ENCODE peak calls at places on chromosomes 5 and 9, in nine cellular contexts. One of them, this sample, is unnamed.
A peak's percentile ranks its signal among the peaks of the same experiment; 100 is the strongest.

GRCh38 chr5:129094924-129095797 is 612 bp downstream of the ISOC1 start:
- DNase-seq in B cell: no peak
- DNase-seq in activated T-cell treated with anti-CD3 and anti-CD28 coated beads, Interleukin-2, amount 50 U/mL, for 72 hours: peak; percentile 63
- DNase-seq in fibroblast of mammary gland: peak; percentile 25
- DNase-seq in CD4-positive, alpha-beta T cell: peak; percentile 54
- DNase-seq in kidney: peak; percentile 92
- DNase-seq in NCI-H1417: peak; percentile 82
- DNase-seq in NCI-H1092: no peak
- DNase-seq in H54: peak; percentile 10
- DNase-seq in this sample: no peak

GRCh38 chr5:111806753-111807152 is 49.8 kb upstream of the NREP start:
- DNase-seq in B cell: no peak
- DNase-seq in activated T-cell treated with anti-CD3 and anti-CD28 coated beads, Interleukin-2, amount 50 U/mL, for 72 hours: no peak
- DNase-seq in fibroblast of mammary gland: no peak
- DNase-seq in CD4-positive, alpha-beta T cell: no peak
- DNase-seq in kidney: no peak
- DNase-seq in NCI-H1417: no peak
- DNase-seq in NCI-H1092: no peak
- DNase-seq in H54: no peak
- DNase-seq in this sample: no peak

GRCh38 chr5:83368835-83369234 is 102.7 kb upstream of the VCAN start:
- DNase-seq in B cell: no peak
- DNase-seq in activated T-cell treated with anti-CD3 and anti-CD28 coated beads, Interleukin-2, amount 50 U/mL, for 72 hours: no peak
- DNase-seq in fibroblast of mammary gland: peak; percentile 55
- DNase-seq in CD4-positive, alpha-beta T cell: no peak
- DNase-seq in kidney: no peak
- DNase-seq in NCI-H1417: no peak
- DNase-seq in NCI-H1092: no peak
- DNase-seq in H54: no peak
- DNase-seq in this sample: no peak

GRCh38 chr5:106964102-106964501 is 706.6 kb downstream of the EFNA5 start:
- DNase-seq in B cell: no peak
- DNase-seq in activated T-cell treated with anti-CD3 and anti-CD28 coated beads, Interleukin-2, amount 50 U/mL, for 72 hours: no peak
- DNase-seq in fibroblast of mammary gland: no peak
- DNase-seq in CD4-positive, alpha-beta T cell: no peak
- DNase-seq in kidney: no peak
- DNase-seq in NCI-H1417: no peak
- DNase-seq in NCI-H1092: no peak
- DNase-seq in H54: no peak
- DNase-seq in this sample: no peak

GRCh38 chr5:14286574-14287399 is 143.6 kb downstream of the TRIO start:
- DNase-seq in B cell: peak; percentile 70
- DNase-seq in activated T-cell treated with anti-CD3 and anti-CD28 coated beads, Interleukin-2, amount 50 U/mL, for 72 hours: no peak
- DNase-seq in fibroblast of mammary gland: no peak
- DNase-seq in CD4-positive, alpha-beta T cell: no peak
- DNase-seq in kidney: no peak
- DNase-seq in NCI-H1417: no peak
- DNase-seq in NCI-H1092: no peak
- DNase-seq in H54: no peak
- DNase-seq in this sample: no peak

GRCh38 chr5:73218552-73219171 is 45.7 kb downstream of the TMEM174 start:
- DNase-seq in B cell: no peak
- DNase-seq in activated T-cell treated with anti-CD3 and anti-CD28 coated beads, Interleukin-2, amount 50 U/mL, for 72 hours: no peak
- DNase-seq in fibroblast of mammary gland: peak; percentile 57
- DNase-seq in CD4-positive, alpha-beta T cell: no peak
- DNase-seq in kidney: no peak
- DNase-seq in NCI-H1417: peak; percentile 13
- DNase-seq in NCI-H1092: no peak
- DNase-seq in H54: peak; percentile 43
- DNase-seq in this sample: no peak

GRCh38 chr5:123549256-123549904 is 37.4 kb downstream of the CSNK1G3 start:
- DNase-seq in B cell: peak; percentile 80
- DNase-seq in activated T-cell treated with anti-CD3 and anti-CD28 coated beads, Interleukin-2, amount 50 U/mL, for 72 hours: peak; percentile 67
- DNase-seq in fibroblast of mammary gland: no peak
- DNase-seq in CD4-positive, alpha-beta T cell: peak; percentile 35
- DNase-seq in kidney: no peak
- DNase-seq in NCI-H1417: no peak
- DNase-seq in NCI-H1092: no peak
- DNase-seq in H54: no peak
- DNase-seq in this sample: no peak

GRCh38 chr9:134791009-134791408 is 89.6 kb upstream of the FCN2 start:
- DNase-seq in B cell: no peak
- DNase-seq in activated T-cell treated with anti-CD3 and anti-CD28 coated beads, Interleukin-2, amount 50 U/mL, for 72 hours: no peak
- DNase-seq in fibroblast of mammary gland: no peak
- DNase-seq in CD4-positive, alpha-beta T cell: no peak
- DNase-seq in kidney: no peak
- DNase-seq in NCI-H1417: no peak
- DNase-seq in NCI-H1092: no peak
- DNase-seq in H54: no peak
- DNase-seq in this sample: no peak

GRCh38 chr9:131228988-131229387 is 47.3 kb downstream of the FAM78A start:
- DNase-seq in B cell: no peak
- DNase-seq in activated T-cell treated with anti-CD3 and anti-CD28 coated beads, Interleukin-2, amount 50 U/mL, for 72 hours: no peak
- DNase-seq in fibroblast of mammary gland: no peak
- DNase-seq in CD4-positive, alpha-beta T cell: no peak
- DNase-seq in kidney: no peak
- DNase-seq in NCI-H1417: no peak
- DNase-seq in NCI-H1092: no peak
- DNase-seq in H54: no peak
- DNase-seq in this sample: no peak

GRCh38 chr5:143180751-143181150 is 222.7 kb downstream of the NR3C1 start:
- DNase-seq in B cell: no peak
- DNase-seq in activated T-cell treated with anti-CD3 and anti-CD28 coated beads, Interleukin-2, amount 50 U/mL, for 72 hours: no peak
- DNase-seq in fibroblast of mammary gland: no peak
- DNase-seq in CD4-positive, alpha-beta T cell: no peak
- DNase-seq in kidney: no peak
- DNase-seq in NCI-H1417: no peak
- DNase-seq in NCI-H1092: no peak
- DNase-seq in H54: no peak
- DNase-seq in this sample: no peak

GRCh38 chr5:173229381-173229959 is 5.5 kb downstream of the NKX2-5 start:
- DNase-seq in B cell: no peak
- DNase-seq in activated T-cell treated with anti-CD3 and anti-CD28 coated beads, Interleukin-2, amount 50 U/mL, for 72 hours: no peak
- DNase-seq in fibroblast of mammary gland: no peak
- DNase-seq in CD4-positive, alpha-beta T cell: no peak
- DNase-seq in kidney: no peak
- DNase-seq in NCI-H1417: no peak
- DNase-seq in NCI-H1092: no peak
- DNase-seq in H54: no peak
- DNase-seq in this sample: no peak

GRCh38 chr9:5884191-5884590 is 6.5 kb upstream of the MLANA start:
- DNase-seq in B cell: no peak
- DNase-seq in activated T-cell treated with anti-CD3 and anti-CD28 coated beads, Interleukin-2, amount 50 U/mL, for 72 hours: no peak
- DNase-seq in fibroblast of mammary gland: no peak
- DNase-seq in CD4-positive, alpha-beta T cell: no peak
- DNase-seq in kidney: no peak
- DNase-seq in NCI-H1417: no peak
- DNase-seq in NCI-H1092: no peak
- DNase-seq in H54: no peak
- DNase-seq in this sample: no peak

GRCh38 chr5:149211566-149211965 is 60.1 kb upstream of the AFAP1L1 start:
- DNase-seq in B cell: no peak
- DNase-seq in activated T-cell treated with anti-CD3 and anti-CD28 coated beads, Interleukin-2, amount 50 U/mL, for 72 hours: no peak
- DNase-seq in fibroblast of mammary gland: peak; percentile 83
- DNase-seq in CD4-positive, alpha-beta T cell: no peak
- DNase-seq in kidney: no peak
- DNase-seq in NCI-H1417: no peak
- DNase-seq in NCI-H1092: no peak
- DNase-seq in H54: no peak
- DNase-seq in this sample: no peak

GRCh38 chr5:5965132-5965531 is 413.2 kb downstream of the MED10 start:
- DNase-seq in B cell: no peak
- DNase-seq in activated T-cell treated with anti-CD3 and anti-CD28 coated beads, Interleukin-2, amount 50 U/mL, for 72 hours: no peak
- DNase-seq in fibroblast of mammary gland: no peak
- DNase-seq in CD4-positive, alpha-beta T cell: no peak
- DNase-seq in kidney: no peak
- DNase-seq in NCI-H1417: no peak
- DNase-seq in NCI-H1092: no peak
- DNase-seq in H54: no peak
- DNase-seq in this sample: no peak

GRCh38 chr5:14659821-14660607 is 4.5 kb upstream of the OTULIN start:
- DNase-seq in B cell: no peak
- DNase-seq in activated T-cell treated with anti-CD3 and anti-CD28 coated beads, Interleukin-2, amount 50 U/mL, for 72 hours: no peak
- DNase-seq in fibroblast of mammary gland: peak; percentile 85
- DNase-seq in CD4-positive, alpha-beta T cell: no peak
- DNase-seq in kidney: no peak
- DNase-seq in NCI-H1417: no peak
- DNase-seq in NCI-H1092: no peak
- DNase-seq in H54: no peak
- DNase-seq in this sample: no peak